ENCODE peak calls at places on chromosome 20, in six cellular contexts. X is A549, A is ovary, E is brain microvascular endothelial cell, Z is GM13977, M is tibial artery. W is an unnamed sample.

GRCh38 chr20:45867811-45868176 is 10.4 kb downstream of the ZSWIM3 start:
- DNase-seq in E (no peak), X (no peak), M (no peak), Z (no peak), A (no peak), W (peak)

GRCh38 chr20:61120595-61121515 is 131.2 kb upstream of the CDH4 start:
- DNase-seq in A (no peak), E (peak), Z (no peak), X (no peak), M (peak), W (no peak)

GRCh38 chr20:23658336-23658735 is 20.6 kb upstream of the CST3 start:
- DNase-seq in X (no peak), Z (no peak), E (no peak), A (no peak), M (no peak), W (no peak)

GRCh38 chr20:1824177-1824576 is 71.0 kb upstream of the SIRPA start:
- DNase-seq in M (no peak), E (no peak), A (no peak), Z (no peak), X (no peak), W (no peak)

GRCh38 chr20:36467076-36467999 is 74.0 kb upstream of the MYL9 start:
- DNase-seq in X (no peak), Z (peak), E (no peak), M (peak), A (no peak), W (no peak)

GRCh38 chr20:30488941-30489601 is 768.4 kb upstream of the DEFB115 start:
- DNase-seq in A (no peak), E (no peak), Z (no peak), X (no peak), M (no peak), W (no peak)

GRCh38 chr20:51220293-51220706 is 197.4 kb upstream of the KCNG1 start:
- DNase-seq in X (peak), A (no peak), E (no peak), M (peak), Z (peak), W (no peak)

GRCh38 chr20:12554416-12554815 is 454.4 kb upstream of the SPTLC3 start:
- DNase-seq in X (no peak), Z (no peak), M (no peak), A (no peak), E (no peak), W (no peak)

GRCh38 chr20:32332614-32333013 is 25.5 kb upstream of the ASXL1 start:
- DNase-seq in E (peak), M (no peak), X (no peak), A (no peak), Z (no peak), W (no peak)

GRCh38 chr20:52231230-52231746 is 39.7 kb upstream of the ZFP64 start:
- DNase-seq in A (no peak), E (no peak), M (no peak), X (peak), Z (no peak), W (no peak)

GRCh38 chr20:58703765-58704331 is 11.2 kb downstream of the NPEPL1 start:
- DNase-seq in Z (no peak), E (no peak), A (no peak), M (no peak), X (no peak), W (no peak)

GRCh38 chr20:37413354-37413753 is 67.4 kb downstream of the SRC start:
- DNase-seq in Z (no peak), A (no peak), X (no peak), M (no peak), E (no peak), W (no peak)

GRCh38 chr20:3532089-3532615 is 61.3 kb downstream of the ATRN start:
- DNase-seq in X (no peak), E (no peak), M (no peak), A (no peak), Z (no peak), W (no peak)

GRCh38 chr20:50572922-50573777 is 63.0 kb downstream of the PTPN1 start:
- DNase-seq in M (peak), X (no peak), Z (no peak), A (peak), E (no peak), W (peak)

GRCh38 chr20:50855498-50856474 is 60.9 kb downstream of the BCAS4 start:
- DNase-seq in M (no peak), X (peak), A (no peak), E (no peak), Z (no peak), W (no peak)

GRCh38 chr20:1184638-1185315 is at the start of gene TMEM74B:
- DNase-seq in A (no peak), X (no peak), Z (no peak), E (no peak), M (no peak), W (no peak)

GRCh38 chr20:57582432-57583288 is 21.8 kb downstream of the PCK1 start:
- DNase-seq in M (peak), X (no peak), Z (no peak), E (peak), A (peak), W (no peak)

GRCh38 chr20:23754731-23755130 is 4.0 kb upstream of the CST1 start:
- DNase-seq in E (no peak), A (no peak), Z (no peak), X (no peak), M (no peak), W (no peak)

GRCh38 chr20:18686696-18687095 is 98.8 kb downstream of the DTD1 start:
- DNase-seq in M (no peak), Z (no peak), X (no peak), E (no peak), A (no peak), W (no peak)

GRCh38 chr20:62211216-62211615 is 8.9 kb downstream of the HRH3 start:
- DNase-seq in Z (no peak), E (no peak), A (no peak), M (no peak), X (no peak), W (no peak)

GRCh38 chr20:62370115-62370806 is 3.1 kb upstream of the LAMA5 start:
- DNase-seq in Z (no peak), E (no peak), M (no peak), A (no peak), X (no peak), W (no peak)

GRCh38 chr20:21514553-21515251 is 838 bp upstream of the NKX2-2 start:
- DNase-seq in A (no peak), M (no peak), X (no peak), E (no peak), Z (peak), W (no peak)

GRCh38 chr20:41177636-41178035 is 40.3 kb downstream of the PLCG1 start:
- DNase-seq in Z (no peak), X (peak), M (peak), E (peak), A (no peak), W (peak)

GRCh38 chr20:12838261-12838866 is 170.4 kb upstream of the SPTLC3 start:
- DNase-seq in Z (no peak), X (no peak), A (no peak), M (no peak), E (no peak), W (no peak)

GRCh38 chr20:41701596-41702350 is 83.6 kb upstream of the CHD6 start:
- DNase-seq in X (no peak), Z (no peak), M (no peak), E (no peak), A (no peak), W (no peak)

GRCh38 chr20:51360451-51361230 is 181.9 kb downstream of the NFATC2 start:
- DNase-seq in M (no peak), X (peak), E (peak), Z (no peak), A (no peak), W (peak)

GRCh38 chr20:3786126-3786484 is 435 bp downstream of the CENPB start:
- DNase-seq in E (peak), A (peak), M (peak), X (no peak), Z (peak), W (no peak)

GRCh38 chr20:57498425-57499400 is 26.2 kb downstream of the CTCFL start:
- DNase-seq in M (no peak), Z (no peak), E (peak), A (no peak), X (no peak), W (no peak)

GRCh38 chr20:61560361-61560853 is 308.3 kb downstream of the CDH4 start:
- DNase-seq in A (no peak), Z (no peak), X (no peak), E (no peak), M (no peak), W (no peak)

GRCh38 chr20:2032168-2032567 is 38.3 kb upstream of the PDYN start:
- DNase-seq in Z (no peak), E (no peak), X (no peak), A (no peak), M (no peak), W (no peak)

GRCh38 chr20:38208523-38208922 is 43.5 kb upstream of the TGM2 start:
- DNase-seq in E (no peak), Z (no peak), X (no peak), A (no peak), M (no peak), W (no peak)

GRCh38 chr20:63698739-63699465 is 2.5 kb downstream of the TNFRSF6B start:
- DNase-seq in Z (peak), M (peak), X (peak), E (peak), A (peak), W (peak)

GRCh38 chr20:36833275-36834020 is 42.5 kb upstream of the TLDC2 start:
- DNase-seq in X (no peak), A (peak), M (no peak), Z (no peak), E (no peak), W (no peak)

GRCh38 chr20:50420380-50420779 is 89.8 kb upstream of the PTPN1 start:
- DNase-seq in M (no peak), Z (no peak), A (no peak), E (no peak), X (no peak), W (no peak)

GRCh38 chr20:38412877-38413577 is 22.1 kb downstream of the SNHG17 start:
- DNase-seq in E (no peak), M (no peak), X (no peak), A (no peak), Z (no peak), W (no peak)

GRCh38 chr20:41304002-41304401 is 13.5 kb downstream of the ZHX3 start:
- DNase-seq in A (no peak), X (no peak), M (no peak), E (no peak), Z (no peak), W (no peak)

GRCh38 chr20:39913274-39913673 is 775.8 kb downstream of the MAFB start:
- DNase-seq in E (no peak), Z (no peak), X (no peak), M (no peak), A (no peak), W (no peak)
- TF ChIP-seq CTCF in E (no peak), Z (no peak), X (no peak), M (no peak), A (no peak), W (no peak)

GRCh38 chr20:9136114-9136513 is 67.2 kb downstream of the PLCB4 start:
- DNase-seq in E (no peak), X (no peak), A (no peak), M (no peak), Z (no peak), W (no peak)
- TF ChIP-seq CTCF in E (no peak), X (no peak), A (no peak), M (no peak), Z (no peak), W (no peak)

GRCh38 chr20:48921883-48922867 is 664 bp downstream of the ARFGEF2 start:
- DNase-seq in A (no peak), Z (no peak), E (no peak), X (peak), M (no peak), W (no peak)
- TF ChIP-seq CTCF in A (no peak), Z (no peak), E (no peak), X (no peak), M (no peak), W (no peak)

GRCh38 chr20:25078662-25079061 is 3.3 kb downstream of the VSX1 start:
- DNase-seq in M (no peak), Z (no peak), E (no peak), X (no peak), A (no peak), W (no peak)

GRCh38 chr20:25077610-25078169 is 4.3 kb downstream of the VSX1 start:
- DNase-seq in E (no peak), M (peak), A (peak), Z (peak), X (peak), W (no peak)

GRCh38 chr20:25079171-25079570 is 2.8 kb downstream of the VSX1 start:
- DNase-seq in Z (no peak), M (no peak), E (no peak), X (no peak), A (no peak), W (no peak)

GRCh38 chr20:25076201-25076600 is 5.7 kb downstream of the VSX1 start:
- DNase-seq in E (no peak), M (no peak), X (no peak), Z (no peak), A (no peak), W (no peak)

GRCh38 chr20:25076731-25077609 is 5.0 kb downstream of the VSX1 start:
- DNase-seq in A (no peak), E (no peak), Z (peak), X (peak), M (no peak), W (no peak)
- TF ChIP-seq CTCF in A (no peak), E (peak), Z (peak), X (peak), M (no peak), W (no peak)